ENCODE peak calls at places on chromosome X, in five cellular contexts. F is lower leg skin, A is tibial artery, J is tibial nerve, N is esophagus squamous epithelium. G is an unnamed sample.

GRCh38 chrX:69503835-69504625 is at the start of gene NALF2:
- DNase-seq in N (no peak), J (peak), F (no peak), A (no peak), G (peak)

GRCh38 chrX:120316587-120317283 is 5.5 kb upstream of the TMEM255A start:
- DNase-seq in N (no peak), A (no peak), F (no peak), J (no peak), G (peak)

GRCh38 chrX:80747832-80748231 is 61.8 kb downstream of the BRWD3 start:
- DNase-seq in A (no peak), N (no peak), J (no peak), F (no peak), G (peak)

GRCh38 chrX:138006176-138006575 is 440.2 kb downstream of the ZIC3 start:
- DNase-seq in N (no peak), A (no peak), F (no peak), J (no peak), G (no peak)

GRCh38 chrX:22095306-22095705 is 63.2 kb downstream of the PHEX start:
- DNase-seq in N (no peak), A (peak), J (peak), F (peak), G (peak)

GRCh38 chrX:100731441-100732281 is at the start of gene SYTL4:
- DNase-seq in A (peak), J (no peak), F (peak), N (no peak), G (peak)

GRCh38 chrX:17706676-17707075 is 30.6 kb upstream of the SCML1 start:
- DNase-seq in J (no peak), A (no peak), N (no peak), F (no peak), G (peak)

GRCh38 chrX:39688576-39689373 is 409.0 kb downstream of the BCOR start:
- DNase-seq in A (peak), F (peak), N (no peak), J (peak), G (no peak)

GRCh38 chrX:53678667-53679066 is 7.9 kb downstream of the HUWE1 start:
- DNase-seq in J (no peak), F (no peak), A (no peak), N (no peak), G (peak)

GRCh38 chrX:139881130-139881529 is 51.7 kb downstream of the ATP11C start:
- DNase-seq in J (no peak), F (no peak), N (no peak), A (no peak), G (peak)

GRCh38 chrX:9318761-9319160 is 146.1 kb upstream of the TBL1X start:
- DNase-seq in F (no peak), J (no peak), N (no peak), A (no peak), G (no peak)

GRCh38 chrX:53089224-53089842 is 4.6 kb upstream of the KANTR start:
- DNase-seq in F (no peak), A (no peak), N (no peak), J (peak), G (peak)

GRCh38 chrX:11611161-11611560 is 54.6 kb downstream of the ARHGAP6 start:
- DNase-seq in N (no peak), J (no peak), F (no peak), A (no peak), G (no peak)
- H3K4me3 ChIP-seq in N (no peak), J (no peak), F (no peak), A (no peak), G (no peak)

GRCh38 chrX:114165537-114165936 is 418.3 kb upstream of the HTR2C start:
- DNase-seq in F (no peak), A (no peak), N (no peak), J (no peak), G (no peak)

GRCh38 chrX:114166601-114167000 is 417.3 kb upstream of the HTR2C start:
- DNase-seq in A (no peak), F (no peak), J (no peak), N (no peak), G (no peak)

GRCh38 chrX:114162068-114162735 is 421.7 kb upstream of the HTR2C start:
- DNase-seq in F (no peak), J (no peak), N (no peak), A (no peak), G (no peak)
- TF ChIP-seq CTCF in F (no peak), J (no peak), N (no peak), A (no peak), G (no peak)

GRCh38 chrX:24479924-24480722 is 15.0 kb downstream of the PDK3 start:
- DNase-seq in N (no peak), F (no peak), A (no peak), J (peak), G (peak)
- H3K4me3 ChIP-seq in N (no peak), F (no peak), A (no peak), J (no peak), G (no peak)

GRCh38 chrX:153647461-153648357 is 706 bp downstream of the DUSP9 start:
- DNase-seq in A (peak), N (no peak), J (no peak), F (peak), G (no peak)
- TF ChIP-seq CTCF in A (no peak), N (no peak), J (no peak), F (no peak), G (no peak)

DNA sequence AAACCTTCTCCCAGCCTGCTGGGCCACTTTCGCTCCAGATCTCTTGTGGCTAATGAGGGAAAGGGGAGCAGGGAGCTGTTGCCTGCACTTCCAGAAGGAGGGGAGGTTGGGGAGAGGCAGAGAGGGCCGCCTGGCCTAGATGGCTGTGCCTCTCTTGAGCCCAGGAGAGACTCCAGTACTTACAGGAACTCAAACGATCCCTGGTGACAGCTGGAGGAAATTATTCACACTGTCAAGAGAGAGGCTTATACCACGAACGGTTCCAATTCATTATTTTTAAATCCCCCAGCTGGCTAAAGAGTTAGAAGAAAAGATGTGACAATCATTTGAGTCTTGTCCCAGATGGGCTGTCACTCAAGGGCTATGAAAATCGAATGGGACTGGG is 96.1 kb downstream of the PHKA2 start:
- DNase-seq in N (no peak), A (no peak), F (no peak), J (no peak), G (no peak)
- H3K4me3 ChIP-seq in N (no peak), A (no peak), F (no peak), J (no peak), G (no peak)

DNA sequence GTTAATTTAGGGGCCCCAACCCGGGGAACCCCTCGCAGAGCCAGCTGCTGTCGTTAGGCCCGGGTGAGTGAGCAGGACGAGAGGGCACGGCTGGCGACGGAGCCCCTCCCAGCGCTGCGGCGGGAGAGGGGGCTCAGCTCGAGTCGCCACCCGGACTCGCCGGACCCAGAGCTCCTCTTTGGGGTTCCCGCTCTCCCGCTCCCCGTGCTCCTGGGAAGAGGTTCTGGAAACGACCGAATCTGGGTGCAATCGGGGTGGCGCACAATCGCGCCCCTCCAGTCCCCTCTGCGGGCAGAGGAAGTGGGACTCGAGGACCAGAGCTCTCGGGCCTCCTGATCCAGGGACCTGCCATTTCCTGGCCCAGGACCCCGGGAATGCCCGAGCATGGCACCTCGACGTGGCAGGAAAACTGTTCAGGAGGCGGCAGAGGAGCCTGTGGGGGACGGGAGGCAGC is 37.3 kb upstream of the ARAF start:
- DNase-seq in A (peak), F (no peak), J (no peak), N (no peak), G (no peak)
- TF ChIP-seq CTCF in A (no peak), F (no peak), J (no peak), N (no peak), G (no peak)

GRCh38 chrX:19110642-19111041 is 11.6 kb downstream of the ADGRG2 start:
- DNase-seq in J (no peak), F (no peak), A (no peak), N (no peak), G (no peak)

GRCh38 chrX:19107035-19107434 is 15.2 kb downstream of the ADGRG2 start:
- DNase-seq in N (no peak), J (no peak), A (no peak), F (no peak), G (no peak)
- H3K4me3 ChIP-seq in N (no peak), J (no peak), A (no peak), F (no peak), G (no peak)

GRCh38 chrX:11382935-11383334 is 89.7 kb downstream of the AMELX start:
- DNase-seq in A (no peak), F (no peak), J (no peak), N (no peak), G (peak)

GRCh38 chrX:11386001-11386523 is 92.8 kb downstream of the AMELX start:
- DNase-seq in A (peak), N (no peak), F (no peak), J (no peak), G (peak)

GRCh38 chrX:11376163-11376562 is 83.0 kb downstream of the AMELX start:
- DNase-seq in A (no peak), J (no peak), F (no peak), N (no peak), G (no peak)

GRCh38 chrX:11380187-11380586 is 87.0 kb downstream of the AMELX start:
- DNase-seq in A (no peak), F (no peak), N (no peak), J (peak), G (peak)

GRCh38 chrX:11381464-11381863 is 88.3 kb downstream of the AMELX start:
- DNase-seq in J (peak), F (no peak), A (peak), N (peak), G (peak)
- TF ChIP-seq CTCF in J (peak), F (no peak), A (peak), N (peak), G (peak)

GRCh38 chrX:104750146-104750699 is 184.2 kb downstream of the IL1RAPL2 start:
- DNase-seq in J (peak), F (no peak), A (no peak), N (no peak), G (peak)
- H3K4me3 ChIP-seq in J (no peak), F (no peak), A (no peak), N (no peak), G (no peak)

G was measured in fibroblast of mammary gland.